ENCODE peak calls at places on chromosomes 1 and 21, in ten cellular contexts. One of them, this sample, is unnamed.
A peak's percentile ranks its signal among the peaks of the same experiment; 100 is the strongest.

GRCh38 chr21:33403128-33403785 is at the start of gene IFNGR2:
- DNase-seq in pancreas: peak; percentile 71
- DNase-seq in vagina: no peak
- DNase-seq in CD8-positive, alpha-beta T cell: no peak
- DNase-seq in colonic mucosa: no peak
- DNase-seq in prostate gland: no peak
- DNase-seq in heart left ventricle: peak; percentile 72
- DNase-seq in tibial nerve: no peak
- DNase-seq in stomach: peak; percentile 43
- DNase-seq in transverse colon: peak; percentile 50
- DNase-seq in this sample: peak; percentile 70

GRCh38 chr1:230681599-230681998 is 32.3 kb downstream of the AGT start:
- DNase-seq in pancreas: no peak
- DNase-seq in vagina: no peak
- DNase-seq in CD8-positive, alpha-beta T cell: no peak
- DNase-seq in colonic mucosa: no peak
- DNase-seq in prostate gland: peak; percentile 53
- DNase-seq in heart left ventricle: no peak
- DNase-seq in tibial nerve: no peak
- DNase-seq in stomach: no peak
- DNase-seq in transverse colon: no peak
- DNase-seq in this sample: no peak

GRCh38 chr1:234731371-234732085 is 121.5 kb upstream of the IRF2BP2 start:
- DNase-seq in pancreas: no peak
- DNase-seq in vagina: no peak
- DNase-seq in CD8-positive, alpha-beta T cell: no peak
- DNase-seq in colonic mucosa: no peak
- DNase-seq in prostate gland: no peak
- DNase-seq in heart left ventricle: no peak
- DNase-seq in tibial nerve: no peak
- DNase-seq in stomach: no peak
- DNase-seq in transverse colon: no peak
- DNase-seq in this sample: no peak

GRCh38 chr1:62433861-62434611 is 2.8 kb upstream of the USP1 start:
- DNase-seq in pancreas: no peak
- DNase-seq in vagina: no peak
- DNase-seq in CD8-positive, alpha-beta T cell: no peak
- DNase-seq in colonic mucosa: no peak
- DNase-seq in prostate gland: no peak
- DNase-seq in heart left ventricle: no peak
- DNase-seq in tibial nerve: no peak
- DNase-seq in stomach: no peak
- DNase-seq in transverse colon: no peak
- DNase-seq in this sample: no peak

GRCh38 chr21:42423197-42423675 is 19.5 kb downstream of the UBASH3A start:
- DNase-seq in pancreas: no peak
- DNase-seq in vagina: no peak
- DNase-seq in CD8-positive, alpha-beta T cell: peak; percentile 39
- DNase-seq in colonic mucosa: no peak
- DNase-seq in prostate gland: no peak
- DNase-seq in heart left ventricle: no peak
- DNase-seq in tibial nerve: no peak
- DNase-seq in stomach: no peak
- DNase-seq in transverse colon: peak; percentile 30
- DNase-seq in this sample: no peak

GRCh38 chr1:223838125-223838854 is 7.5 kb downstream of the TP53BP2 start:
- DNase-seq in pancreas: no peak
- DNase-seq in vagina: no peak
- DNase-seq in CD8-positive, alpha-beta T cell: no peak
- DNase-seq in colonic mucosa: no peak
- DNase-seq in prostate gland: no peak
- DNase-seq in heart left ventricle: no peak
- DNase-seq in tibial nerve: no peak
- DNase-seq in stomach: no peak
- DNase-seq in transverse colon: no peak
- DNase-seq in this sample: no peak

GRCh38 chr1:178506669-178507068 is 6.2 kb upstream of the TEX35 start:
- DNase-seq in pancreas: no peak
- DNase-seq in vagina: no peak
- DNase-seq in CD8-positive, alpha-beta T cell: no peak
- DNase-seq in colonic mucosa: peak; percentile 32
- DNase-seq in prostate gland: no peak
- DNase-seq in heart left ventricle: no peak
- DNase-seq in tibial nerve: no peak
- DNase-seq in stomach: peak; percentile 60
- DNase-seq in transverse colon: no peak
- DNase-seq in this sample: no peak

GRCh38 chr1:107559881-107560280 is 405.1 kb downstream of the VAV3 start:
- DNase-seq in pancreas: no peak
- DNase-seq in vagina: no peak
- DNase-seq in CD8-positive, alpha-beta T cell: no peak
- DNase-seq in colonic mucosa: no peak
- DNase-seq in prostate gland: no peak
- DNase-seq in heart left ventricle: no peak
- DNase-seq in tibial nerve: no peak
- DNase-seq in stomach: no peak
- DNase-seq in transverse colon: no peak
- DNase-seq in this sample: no peak

GRCh38 chr21:42659416-42660117 is 6.1 kb downstream of the PDE9A start:
- DNase-seq in pancreas: peak; percentile 48
- DNase-seq in vagina: no peak
- DNase-seq in CD8-positive, alpha-beta T cell: no peak
- DNase-seq in colonic mucosa: no peak
- DNase-seq in prostate gland: no peak
- DNase-seq in heart left ventricle: no peak
- DNase-seq in tibial nerve: no peak
- DNase-seq in stomach: no peak
- DNase-seq in transverse colon: no peak
- DNase-seq in this sample: no peak

GRCh38 chr1:84390231-84390630 is 8.1 kb upstream of the DNASE2B start:
- DNase-seq in pancreas: no peak
- DNase-seq in vagina: no peak
- DNase-seq in CD8-positive, alpha-beta T cell: no peak
- DNase-seq in colonic mucosa: no peak
- DNase-seq in prostate gland: no peak
- DNase-seq in heart left ventricle: no peak
- DNase-seq in tibial nerve: no peak
- DNase-seq in stomach: no peak
- DNase-seq in transverse colon: no peak
- DNase-seq in this sample: no peak

GRCh38 chr1:212749924-212750535 is 41.5 kb downstream of the NSL1 start:
- DNase-seq in pancreas: no peak
- DNase-seq in vagina: no peak
- DNase-seq in CD8-positive, alpha-beta T cell: no peak
- DNase-seq in colonic mucosa: no peak
- DNase-seq in prostate gland: no peak
- DNase-seq in heart left ventricle: no peak
- DNase-seq in tibial nerve: no peak
- DNase-seq in stomach: no peak
- DNase-seq in transverse colon: no peak
- DNase-seq in this sample: no peak

GRCh38 chr1:1430114-1430982 is 5.1 kb upstream of the VWA1 start:
- DNase-seq in pancreas: peak; percentile 87
- DNase-seq in vagina: no peak
- DNase-seq in CD8-positive, alpha-beta T cell: no peak
- DNase-seq in colonic mucosa: peak; percentile 60
- DNase-seq in prostate gland: peak; percentile 62
- DNase-seq in heart left ventricle: peak; percentile 93
- DNase-seq in tibial nerve: peak; percentile 46
- DNase-seq in stomach: peak; percentile 81
- DNase-seq in transverse colon: no peak
- DNase-seq in this sample: no peak

DNA sequence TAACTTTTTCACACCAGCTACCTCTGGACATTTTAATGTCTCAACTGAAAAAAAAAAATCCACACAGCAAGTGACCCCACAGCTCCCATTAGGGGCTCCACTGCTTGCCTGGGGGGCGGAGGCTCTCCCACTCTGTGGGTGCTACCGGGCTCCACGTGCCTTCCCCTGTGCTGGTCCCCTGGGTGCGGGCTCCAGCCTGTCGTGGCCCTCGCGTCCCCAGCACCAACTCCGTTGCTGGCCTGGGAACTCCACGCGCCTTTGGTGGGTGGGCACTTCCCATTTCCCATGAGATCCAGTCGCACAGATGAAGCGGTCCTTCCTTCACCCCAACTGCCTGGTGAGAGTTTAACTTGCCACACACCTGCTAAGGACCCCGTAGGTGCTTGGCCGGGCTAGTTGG is 27.1 kb upstream of the GPR153 start:
- DNase-seq in pancreas: peak; percentile 34
- DNase-seq in vagina: no peak
- DNase-seq in CD8-positive, alpha-beta T cell: no peak
- DNase-seq in colonic mucosa: no peak
- DNase-seq in prostate gland: no peak
- DNase-seq in heart left ventricle: no peak
- DNase-seq in tibial nerve: no peak
- DNase-seq in stomach: no peak
- DNase-seq in transverse colon: no peak
- DNase-seq in this sample: no peak
- H3K27ac ChIP-seq in pancreas: no peak overlapping the region
- H3K27ac ChIP-seq in vagina: peak overlapping the region; percentile 92
- H3K27ac ChIP-seq in CD8-positive, alpha-beta T cell: no peak overlapping the region
- H3K27ac ChIP-seq in colonic mucosa: no peak overlapping the region
- H3K27ac ChIP-seq in prostate gland: no peak overlapping the region
- H3K27ac ChIP-seq in heart left ventricle: no peak overlapping the region
- H3K27ac ChIP-seq in tibial nerve: no peak overlapping the region
- H3K27ac ChIP-seq in stomach: no peak overlapping the region
- H3K27ac ChIP-seq in transverse colon: no peak overlapping the region
- H3K27ac ChIP-seq in this sample: no peak overlapping the region

GRCh38 chr1:56821462-56821797 is 2.2 kb upstream of the FYB2 start:
- DNase-seq in pancreas: no peak
- DNase-seq in vagina: no peak
- DNase-seq in CD8-positive, alpha-beta T cell: no peak
- DNase-seq in colonic mucosa: no peak
- DNase-seq in prostate gland: no peak
- DNase-seq in heart left ventricle: no peak
- DNase-seq in tibial nerve: no peak
- DNase-seq in stomach: no peak
- DNase-seq in transverse colon: no peak
- DNase-seq in this sample: no peak
- H3K27me3 ChIP-seq in pancreas: no peaks in the 10 kb centered on the region
- H3K27me3 ChIP-seq in vagina: no peaks in the 10 kb centered on the region
- H3K27me3 ChIP-seq in CD8-positive, alpha-beta T cell: no peaks in the 10 kb centered on the region
- H3K27me3 ChIP-seq in colonic mucosa: no peaks in the 10 kb centered on the region
- H3K27me3 ChIP-seq in prostate gland: no peaks in the 10 kb centered on the region
- H3K27me3 ChIP-seq in heart left ventricle: no peaks in the 10 kb centered on the region
- H3K27me3 ChIP-seq in tibial nerve: peaks cover 4% of the 10 kb centered on the region
- H3K27me3 ChIP-seq in stomach: no peaks in the 10 kb centered on the region
- H3K27me3 ChIP-seq in transverse colon: no peaks in the 10 kb centered on the region
- H3K27me3 ChIP-seq in this sample: no peaks in the 10 kb centered on the region

GRCh38 chr1:206875752-206876380 is 10.4 kb downstream of the IL20 start:
- DNase-seq in pancreas: no peak
- DNase-seq in vagina: no peak
- DNase-seq in CD8-positive, alpha-beta T cell: no peak
- DNase-seq in colonic mucosa: no peak
- DNase-seq in prostate gland: no peak
- DNase-seq in heart left ventricle: no peak
- DNase-seq in tibial nerve: no peak
- DNase-seq in stomach: no peak
- DNase-seq in transverse colon: no peak
- DNase-seq in this sample: no peak
- H3K9me3 ChIP-seq in pancreas: no peaks in the 10 kb centered on the region
- H3K9me3 ChIP-seq in vagina: peaks cover 9% of the 10 kb centered on the region
- H3K9me3 ChIP-seq in CD8-positive, alpha-beta T cell: peaks cover 6% of the 10 kb centered on the region
- H3K9me3 ChIP-seq in colonic mucosa: no peaks in the 10 kb centered on the region
- H3K9me3 ChIP-seq in prostate gland: no peaks in the 10 kb centered on the region
- H3K9me3 ChIP-seq in heart left ventricle: peaks cover 15% of the 10 kb centered on the region
- H3K9me3 ChIP-seq in tibial nerve: no peaks in the 10 kb centered on the region
- H3K9me3 ChIP-seq in stomach: peaks cover 31% of the 10 kb centered on the region
- H3K9me3 ChIP-seq in transverse colon: peaks cover 11% of the 10 kb centered on the region
- H3K9me3 ChIP-seq in this sample: peaks cover 9% of the 10 kb centered on the region

DNA sequence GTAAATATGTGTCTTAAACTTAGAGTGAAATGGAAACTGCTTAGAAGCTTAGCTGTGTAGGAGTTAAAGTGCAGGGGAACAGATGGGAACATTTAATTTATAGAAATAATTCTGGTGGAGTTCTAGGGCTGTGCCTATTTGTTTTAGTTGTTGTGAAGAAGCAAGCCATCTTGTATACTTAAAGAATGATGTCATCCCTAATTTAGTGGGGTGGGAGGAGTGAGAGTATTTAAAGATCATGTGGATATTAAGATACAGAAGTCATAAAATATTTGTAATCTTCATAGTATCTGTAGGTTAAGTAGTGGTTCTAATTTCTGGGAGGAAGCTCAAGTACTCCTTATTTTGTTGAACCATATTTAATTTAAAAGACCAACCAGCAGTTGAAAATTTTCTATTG is 41.5 kb downstream of the BACH1 start:
- DNase-seq in pancreas: no peak
- DNase-seq in vagina: no peak
- DNase-seq in CD8-positive, alpha-beta T cell: no peak
- DNase-seq in colonic mucosa: no peak
- DNase-seq in prostate gland: no peak
- DNase-seq in heart left ventricle: no peak
- DNase-seq in tibial nerve: no peak
- DNase-seq in stomach: no peak
- DNase-seq in transverse colon: no peak
- DNase-seq in this sample: no peak
- H3K27ac ChIP-seq in pancreas: no peak overlapping the region
- H3K27ac ChIP-seq in vagina: no peak overlapping the region
- H3K27ac ChIP-seq in CD8-positive, alpha-beta T cell: no peak overlapping the region
- H3K27ac ChIP-seq in colonic mucosa: no peak overlapping the region
- H3K27ac ChIP-seq in prostate gland: no peak overlapping the region
- H3K27ac ChIP-seq in heart left ventricle: no peak overlapping the region
- H3K27ac ChIP-seq in tibial nerve: no peak overlapping the region
- H3K27ac ChIP-seq in stomach: no peak overlapping the region
- H3K27ac ChIP-seq in transverse colon: no peak overlapping the region
- H3K27ac ChIP-seq in this sample: no peak overlapping the region

GRCh38 chr1:50412813-50413476 is 10.3 kb downstream of the DMRTA2 start:
- DNase-seq in pancreas: no peak
- DNase-seq in vagina: no peak
- DNase-seq in CD8-positive, alpha-beta T cell: no peak
- DNase-seq in colonic mucosa: no peak
- DNase-seq in prostate gland: no peak
- DNase-seq in heart left ventricle: no peak
- DNase-seq in tibial nerve: no peak
- DNase-seq in stomach: no peak
- DNase-seq in transverse colon: no peak
- DNase-seq in this sample: no peak
- H3K27me3 ChIP-seq in pancreas: peaks cover 22% of the 10 kb centered on the region
- H3K27me3 ChIP-seq in vagina: peaks cover 24% of the 10 kb centered on the region
- H3K27me3 ChIP-seq in CD8-positive, alpha-beta T cell: no peaks in the 10 kb centered on the region
- H3K27me3 ChIP-seq in colonic mucosa: peaks cover 40% of the 10 kb centered on the region
- H3K27me3 ChIP-seq in prostate gland: peaks cover 20% of the 10 kb centered on the region
- H3K27me3 ChIP-seq in heart left ventricle: peaks cover 37% of the 10 kb centered on the region
- H3K27me3 ChIP-seq in tibial nerve: peaks cover 57% of the 10 kb centered on the region
- H3K27me3 ChIP-seq in stomach: peaks cover 65% of the 10 kb centered on the region
- H3K27me3 ChIP-seq in transverse colon: peaks cover 96% of the 10 kb centered on the region
- H3K27me3 ChIP-seq in this sample: peaks cover 43% of the 10 kb centered on the region

GRCh38 chr1:12640958-12641272 is 3.0 kb upstream of the AADACL4 start:
- DNase-seq in pancreas: no peak
- DNase-seq in vagina: no peak
- DNase-seq in CD8-positive, alpha-beta T cell: no peak
- DNase-seq in colonic mucosa: no peak
- DNase-seq in prostate gland: no peak
- DNase-seq in heart left ventricle: no peak
- DNase-seq in tibial nerve: no peak
- DNase-seq in stomach: no peak
- DNase-seq in transverse colon: no peak
- DNase-seq in this sample: no peak
- H3K9me3 ChIP-seq in pancreas: no peaks in the 10 kb centered on the region
- H3K9me3 ChIP-seq in vagina: peaks cover 9% of the 10 kb centered on the region
- H3K9me3 ChIP-seq in CD8-positive, alpha-beta T cell: peaks cover 9% of the 10 kb centered on the region
- H3K9me3 ChIP-seq in colonic mucosa: no peaks in the 10 kb centered on the region
- H3K9me3 ChIP-seq in prostate gland: no peaks in the 10 kb centered on the region
- H3K9me3 ChIP-seq in heart left ventricle: peaks cover 24% of the 10 kb centered on the region
- H3K9me3 ChIP-seq in tibial nerve: no peaks in the 10 kb centered on the region
- H3K9me3 ChIP-seq in stomach: peaks cover 29% of the 10 kb centered on the region
- H3K9me3 ChIP-seq in transverse colon: peaks cover 14% of the 10 kb centered on the region
- H3K9me3 ChIP-seq in this sample: peaks cover 24% of the 10 kb centered on the region

GRCh38 chr1:68057564-68057963 is 7.1 kb upstream of the DIRAS3 start:
- DNase-seq in pancreas: no peak
- DNase-seq in vagina: no peak
- DNase-seq in CD8-positive, alpha-beta T cell: no peak
- DNase-seq in colonic mucosa: no peak
- DNase-seq in prostate gland: no peak
- DNase-seq in heart left ventricle: no peak
- DNase-seq in tibial nerve: no peak
- DNase-seq in stomach: no peak
- DNase-seq in transverse colon: no peak
- DNase-seq in this sample: no peak
- H3K27ac ChIP-seq in pancreas: no peak overlapping the region
- H3K27ac ChIP-seq in vagina: no peak overlapping the region
- H3K27ac ChIP-seq in CD8-positive, alpha-beta T cell: no peak overlapping the region
- H3K27ac ChIP-seq in colonic mucosa: no peak overlapping the region
- H3K27ac ChIP-seq in prostate gland: no peak overlapping the region
- H3K27ac ChIP-seq in heart left ventricle: no peak overlapping the region
- H3K27ac ChIP-seq in tibial nerve: no peak overlapping the region
- H3K27ac ChIP-seq in stomach: no peak overlapping the region
- H3K27ac ChIP-seq in transverse colon: no peak overlapping the region
- H3K27ac ChIP-seq in this sample: no peak overlapping the region

This sample was measured in CD4-positive, alpha-beta T cell.